ENCODE peak calls at places on chromosomes 1 and 21, in seven cellular contexts. J is brain microvascular endothelial cell, Y is HepG2, C is tibial artery, W is foreskin fibroblast, D is mammary epithelial cell, R is HL-60. G is an unnamed sample.

GRCh38 chr1:53644496-53644895 is 94.5 kb downstream of the GLIS1 start:
- DNase-seq in J (no peak), Y (no peak), C (peak), W (no peak), D (no peak), R (no peak), G (no peak)

GRCh38 chr1:181504294-181505115 is 21.2 kb downstream of the CACNA1E start:
- DNase-seq in J (peak), Y (peak), C (no peak), W (no peak), D (no peak), R (peak), G (no peak)

GRCh38 chr1:113701429-113701828 is 57.9 kb downstream of the PHTF1 start:
- DNase-seq in J (peak), Y (no peak), C (no peak), W (no peak), D (no peak), R (no peak), G (no peak)

GRCh38 chr1:225763815-225764548 is 13.6 kb upstream of the SRP9 start:
- DNase-seq in J (peak), Y (no peak), C (no peak), W (peak), D (no peak), R (no peak), G (no peak)

GRCh38 chr1:229209816-229210215 is 61.1 kb upstream of the RAB4A start:
- DNase-seq in J (peak), Y (no peak), C (no peak), W (no peak), D (no peak), R (no peak), G (no peak)

GRCh38 chr1:163528710-163529348 is 207.1 kb downstream of the NUF2 start:
- DNase-seq in J (peak), Y (peak), C (no peak), W (peak), D (peak), R (no peak), G (no peak)

GRCh38 chr21:40837456-40837855 is 9.5 kb downstream of the DSCAM start:
- DNase-seq in J (no peak), Y (no peak), C (no peak), W (no peak), D (peak), R (no peak), G (no peak)

GRCh38 chr1:113241237-113241636 is 149.1 kb upstream of the MAGI3 start:
- DNase-seq in J (no peak), Y (no peak), C (no peak), W (no peak), D (no peak), R (no peak), G (no peak)

GRCh38 chr1:97202481-97202880 is 480.9 kb downstream of the PTBP2 start:
- DNase-seq in J (no peak), Y (no peak), C (no peak), W (no peak), D (peak), R (no peak), G (no peak)

GRCh38 chr1:221078260-221078965 is 199.2 kb downstream of the HLX start:
- DNase-seq in J (no peak), Y (no peak), C (no peak), W (peak), D (no peak), R (no peak), G (no peak)

GRCh38 chr1:87523466-87523865 is 194.8 kb downstream of the LMO4 start:
- DNase-seq in J (no peak), Y (no peak), C (peak), W (no peak), D (no peak), R (no peak), G (peak)

GRCh38 chr1:177849130-177849529 is 120.7 kb downstream of the SEC16B start:
- DNase-seq in J (no peak), Y (no peak), C (no peak), W (peak), D (peak), R (no peak), G (no peak)

GRCh38 chr1:181592261-181592859 is 109.0 kb downstream of the CACNA1E start:
- DNase-seq in J (no peak), Y (no peak), C (no peak), W (no peak), D (no peak), R (no peak), G (no peak)

GRCh38 chr1:234897365-234897699 is 231.3 kb downstream of the TOMM20 start:
- DNase-seq in J (no peak), Y (no peak), C (no peak), W (no peak), D (no peak), R (no peak), G (no peak)

GRCh38 chr1:109199710-109200109 is 14.0 kb upstream of the SARS1 start:
- DNase-seq in J (no peak), Y (no peak), C (no peak), W (no peak), D (no peak), R (no peak), G (no peak)

GRCh38 chr1:198158766-198159589 is 2.2 kb downstream of the NEK7 start:
- DNase-seq in J (peak), Y (peak), C (peak), W (peak), D (peak), R (no peak), G (no peak)

GRCh38 chr1:171279678-171280077 is 31.4 kb downstream of the FMO1 start:
- DNase-seq in J (no peak), Y (no peak), C (no peak), W (no peak), D (no peak), R (no peak), G (no peak)

GRCh38 chr1:237677979-237678378 is 212.7 kb downstream of the ZP4 start:
- DNase-seq in J (peak), Y (no peak), C (no peak), W (no peak), D (peak), R (no peak), G (no peak)

GRCh38 chr1:19210772-19211549 is 895 bp upstream of the UBR4 start:
- DNase-seq in J (no peak), Y (no peak), C (no peak), W (peak), D (peak), R (no peak), G (no peak)

GRCh38 chr1:193707271-193708015 is 521.0 kb upstream of the B3GALT2 start:
- DNase-seq in J (no peak), Y (no peak), C (no peak), W (peak), D (peak), R (no peak), G (no peak)

GRCh38 chr1:184792450-184792969 is 37.9 kb upstream of the EDEM3 start:
- DNase-seq in J (peak), Y (peak), C (peak), W (peak), D (peak), R (peak), G (peak)

GRCh38 chr21:39728341-39728740 is 16.6 kb upstream of the IGSF5 start:
- DNase-seq in J (no peak), Y (no peak), C (no peak), W (no peak), D (no peak), R (no peak), G (no peak)

GRCh38 chr1:16122361-16122881 is 33.4 kb downstream of the EPHA2 start:
- DNase-seq in J (no peak), Y (no peak), C (no peak), W (peak), D (no peak), R (no peak), G (no peak)

GRCh38 chr1:58628987-58629598 is 52.0 kb upstream of the TACSTD2 start:
- DNase-seq in J (peak), Y (no peak), C (no peak), W (peak), D (no peak), R (no peak), G (no peak)

GRCh38 chr1:236421850-236422516 is 27.9 kb downstream of the EDARADD start:
- DNase-seq in J (no peak), Y (no peak), C (no peak), W (no peak), D (no peak), R (no peak), G (no peak)

GRCh38 chr1:186566140-186566850 is 105.4 kb upstream of the PDC start:
- DNase-seq in J (peak), Y (no peak), C (no peak), W (no peak), D (peak), R (no peak), G (no peak)

GRCh38 chr1:87790756-87791155 is 462.1 kb downstream of the LMO4 start:
- DNase-seq in J (no peak), Y (no peak), C (no peak), W (no peak), D (no peak), R (no peak), G (no peak)

GRCh38 chr1:248810727-248811513 is 14.8 kb downstream of the SH3BP5L start:
- DNase-seq in J (no peak), Y (no peak), C (peak), W (peak), D (peak), R (no peak), G (no peak)

GRCh38 chr1:94783342-94784264 is 36.6 kb upstream of the SLC44A3 start:
- DNase-seq in J (peak), Y (no peak), C (peak), W (peak), D (peak), R (no peak), G (peak)

GRCh38 chr21:32807717-32808380 is 36.3 kb upstream of the PAXBP1 start:
- DNase-seq in J (no peak), Y (no peak), C (no peak), W (peak), D (peak), R (no peak), G (peak)

GRCh38 chr1:183989604-183990003 is 47.9 kb downstream of the COLGALT2 start:
- DNase-seq in J (no peak), Y (no peak), C (no peak), W (no peak), D (no peak), R (no peak), G (no peak)

GRCh38 chr1:197130677-197131304 is 15.7 kb downstream of the ASPM start:
- DNase-seq in J (peak), Y (no peak), C (no peak), W (peak), D (peak), R (no peak), G (no peak)
- H3K4me3 ChIP-seq in J (no peak), Y (no peak), C (no peak), W (no peak), D (no peak), R (no peak), G (no peak)

GRCh38 chr1:9825101-9826074 is 1.6 kb upstream of the CLSTN1 start:
- DNase-seq in J (peak), Y (peak), C (peak), W (peak), D (peak), R (peak), G (no peak)
- H3K4me3 ChIP-seq in J (no peak), Y (peak), C (peak), W (no peak), D (peak), R (no peak), G (no peak)

GRCh38 chr1:151290709-151291303 is 8.7 kb downstream of the ZNF687 start:
- DNase-seq in J (no peak), Y (no peak), C (no peak), W (peak), D (no peak), R (no peak), G (no peak)

GRCh38 chr1:151292207-151293030 is 10.3 kb downstream of the ZNF687 start:
- DNase-seq in J (no peak), Y (no peak), C (no peak), W (peak), D (no peak), R (no peak), G (no peak)

GRCh38 chr1:151293093-151293492 is 11.0 kb downstream of the ZNF687 start:
- DNase-seq in J (no peak), Y (no peak), C (no peak), W (no peak), D (no peak), R (no peak), G (no peak)

GRCh38 chr1:151289991-151290708 is 8.1 kb downstream of the ZNF687 start:
- DNase-seq in J (no peak), Y (no peak), C (no peak), W (peak), D (no peak), R (no peak), G (no peak)

GRCh38 chr1:151294748-151295462 is 12.8 kb downstream of the ZNF687 start:
- DNase-seq in J (no peak), Y (no peak), C (no peak), W (no peak), D (no peak), R (no peak), G (no peak)
- H3K4me3 ChIP-seq in J (no peak), Y (no peak), C (no peak), W (no peak), D (no peak), R (no peak), G (no peak)

GRCh38 chr1:2628933-2629626 is 3.7 kb downstream of the MMEL1 start:
- DNase-seq in J (no peak), Y (no peak), C (no peak), W (no peak), D (no peak), R (no peak), G (no peak)
- H3K4me3 ChIP-seq in J (no peak), Y (no peak), C (no peak), W (no peak), D (no peak), R (no peak), G (no peak)

GRCh38 chr1:23178414-23178813 is 9.8 kb upstream of the LUZP1 start:
- DNase-seq in J (no peak), Y (no peak), C (no peak), W (no peak), D (no peak), R (no peak), G (no peak)

GRCh38 chr1:23174383-23175110 is 5.9 kb upstream of the LUZP1 start:
- DNase-seq in J (no peak), Y (no peak), C (no peak), W (no peak), D (no peak), R (no peak), G (no peak)

GRCh38 chr1:23178931-23179330 is 10.3 kb upstream of the LUZP1 start:
- DNase-seq in J (peak), Y (no peak), C (no peak), W (peak), D (no peak), R (no peak), G (no peak)

GRCh38 chr1:23177438-23178380 is 9.1 kb upstream of the LUZP1 start:
- DNase-seq in J (peak), Y (peak), C (peak), W (peak), D (peak), R (no peak), G (no peak)

GRCh38 chr1:23177031-23177430 is 8.4 kb upstream of the LUZP1 start:
- DNase-seq in J (no peak), Y (no peak), C (no peak), W (no peak), D (no peak), R (no peak), G (no peak)
- H3K4me3 ChIP-seq in J (peak), Y (peak), C (peak), W (peak), D (peak), R (peak), G (peak)

GRCh38 chr1:151807131-151807530 is 1.9 kb upstream of the LINGO4 start:
- DNase-seq in J (no peak), Y (no peak), C (no peak), W (no peak), D (no peak), R (no peak), G (no peak)

GRCh38 chr1:151805066-151805820 is at the start of gene LINGO4:
- DNase-seq in J (no peak), Y (no peak), C (no peak), W (no peak), D (no peak), R (no peak), G (no peak)

GRCh38 chr1:151803915-151804314 is 1.3 kb downstream of the LINGO4 start:
- DNase-seq in J (no peak), Y (no peak), C (no peak), W (no peak), D (no peak), R (no peak), G (no peak)

GRCh38 chr1:151803164-151803563 is 2.1 kb downstream of the LINGO4 start:
- DNase-seq in J (no peak), Y (no peak), C (no peak), W (no peak), D (no peak), R (no peak), G (no peak)

GRCh38 chr1:151806170-151806569 is 951 bp upstream of the LINGO4 start:
- DNase-seq in J (no peak), Y (no peak), C (no peak), W (no peak), D (no peak), R (no peak), G (no peak)
- H3K4me3 ChIP-seq in J (no peak), Y (no peak), C (no peak), W (no peak), D (no peak), R (no peak), G (no peak)

DNA sequence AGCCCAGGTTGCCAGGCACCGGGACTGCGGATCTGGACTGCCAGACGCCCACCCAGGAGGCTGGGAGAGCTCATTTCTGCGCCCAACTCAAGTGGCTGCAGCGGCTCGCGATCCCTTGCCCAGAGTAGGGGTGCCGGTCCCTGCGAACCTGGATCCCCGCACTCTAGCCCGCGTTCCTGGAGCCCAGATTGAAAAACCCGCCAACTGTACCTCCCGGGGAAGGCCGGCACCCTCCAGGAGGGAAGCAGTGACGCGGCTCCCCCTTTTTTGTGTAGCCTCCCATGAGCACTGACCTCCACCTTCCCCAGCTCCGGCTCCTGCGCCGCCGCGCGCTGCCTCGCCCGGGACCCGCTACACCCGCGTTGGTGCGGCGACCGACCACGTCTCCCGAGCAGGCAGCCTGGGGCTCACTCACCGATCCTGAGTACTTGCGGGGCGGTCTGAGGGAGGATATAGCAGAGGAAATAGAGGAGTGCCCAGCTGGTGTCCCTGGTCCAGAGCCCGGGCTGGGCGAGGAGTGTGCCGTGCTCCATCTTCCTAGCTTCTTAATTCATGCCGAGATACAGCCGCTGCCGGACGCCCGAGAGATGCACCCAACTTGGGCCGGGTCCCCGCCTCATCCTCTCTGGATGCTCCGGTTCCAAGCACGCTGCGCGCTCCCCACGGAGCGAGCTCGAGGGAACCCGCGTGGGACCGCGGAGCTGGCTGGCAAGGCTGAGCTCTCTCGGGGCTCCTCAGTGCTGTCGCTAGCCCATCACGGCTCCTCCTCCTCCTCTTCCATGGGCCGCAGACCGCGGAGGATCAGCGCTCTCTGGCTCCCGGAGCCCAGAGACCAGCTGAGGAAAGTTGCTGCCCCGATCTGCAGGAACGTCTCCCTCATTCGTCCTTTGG is 583 bp downstream of the GRIK1 start:
- DNase-seq in J (no peak), Y (no peak), C (no peak), W (peak), D (no peak), R (no peak), G (no peak)
- H3K4me3 ChIP-seq in J (peak), Y (no peak), C (peak), W (peak), D (peak), R (peak), G (peak)

GRCh38 chr1:36157115-36157903 is 1.3 kb downstream of the MAP7D1 start:
- DNase-seq in J (peak), Y (no peak), C (peak), W (peak), D (peak), R (no peak), G (no peak)

GRCh38 chr1:36154335-36154734 is 1.6 kb upstream of the MAP7D1 start:
- DNase-seq in J (no peak), Y (no peak), C (no peak), W (no peak), D (no peak), R (no peak), G (no peak)

GRCh38 chr1:36154765-36155559 is 998 bp upstream of the MAP7D1 start:
- DNase-seq in J (no peak), Y (no peak), C (peak), W (peak), D (no peak), R (no peak), G (no peak)

GRCh38 chr1:36156329-36157114 is 562 bp downstream of the MAP7D1 start:
- DNase-seq in J (peak), Y (no peak), C (peak), W (peak), D (peak), R (peak), G (no peak)

GRCh38 chr1:36155560-36156328 is at the start of gene MAP7D1:
- DNase-seq in J (peak), Y (peak), C (peak), W (peak), D (peak), R (peak), G (peak)
- H3K4me3 ChIP-seq in J (peak), Y (peak), C (peak), W (peak), D (peak), R (peak), G (peak)

DNA sequence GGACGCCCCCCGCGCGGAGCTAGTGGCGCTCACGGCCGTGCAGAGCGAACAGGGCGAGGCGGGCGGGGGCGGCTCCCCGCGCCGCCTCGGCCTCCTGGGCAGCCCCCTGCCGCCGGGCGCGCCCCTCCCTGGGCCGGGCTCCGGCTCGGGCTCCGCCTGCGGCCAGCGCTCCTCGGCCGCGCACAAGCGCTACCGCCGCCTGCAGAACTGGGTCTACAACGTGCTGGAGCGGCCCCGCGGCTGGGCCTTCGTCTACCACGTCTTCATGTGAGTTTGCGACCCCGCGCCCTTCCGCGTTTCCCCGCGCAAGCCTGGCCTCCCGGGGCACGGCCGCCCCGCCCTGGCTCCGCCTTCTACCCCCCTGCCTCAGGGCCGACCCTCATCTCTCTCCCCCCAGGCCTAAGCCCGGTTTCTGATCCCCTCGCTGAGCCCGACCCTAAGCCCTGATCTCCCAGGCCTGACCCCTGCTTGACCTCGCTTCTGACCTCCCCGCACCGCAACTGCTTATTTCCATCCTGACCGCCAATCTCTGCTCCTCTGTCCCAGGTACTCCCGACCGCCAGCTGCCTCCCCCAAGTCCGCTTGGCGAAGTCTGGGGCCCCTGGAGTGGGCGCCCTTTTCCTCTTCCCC is 669 bp downstream of the KCNQ4 start:
- DNase-seq in J (no peak), Y (no peak), C (no peak), W (peak), D (no peak), R (no peak), G (no peak)
- H3K4me3 ChIP-seq in J (peak), Y (no peak), C (peak), W (peak), D (no peak), R (peak), G (peak)

GRCh38 chr1:61086245-61086644 is 3.9 kb downstream of the NFIA start:
- DNase-seq in J (no peak), Y (no peak), C (no peak), W (no peak), D (no peak), R (no peak), G (no peak)

GRCh38 chr1:61083799-61084385 is 1.5 kb downstream of the NFIA start:
- DNase-seq in J (no peak), Y (no peak), C (no peak), W (no peak), D (no peak), R (no peak), G (no peak)

GRCh38 chr1:61083014-61083798 is 845 bp downstream of the NFIA start:
- DNase-seq in J (no peak), Y (no peak), C (no peak), W (peak), D (peak), R (no peak), G (no peak)

GRCh38 chr1:61085191-61086086 is 3.1 kb downstream of the NFIA start:
- DNase-seq in J (no peak), Y (no peak), C (no peak), W (no peak), D (no peak), R (no peak), G (no peak)

GRCh38 chr1:61084560-61084991 is 2.2 kb downstream of the NFIA start:
- DNase-seq in J (no peak), Y (no peak), C (no peak), W (no peak), D (no peak), R (no peak), G (no peak)
- H3K4me3 ChIP-seq in J (no peak), Y (peak), C (peak), W (peak), D (peak), R (no peak), G (peak)

G was measured in skeletal muscle cell.